ENCODE peak calls at places on chromosomes 12 and 14, in eight cellular contexts. W, J, G, C, Z, T, H and M are unnamed samples.

GRCh38 chr14:58864751-58865519 is 227.2 kb downstream of the DACT1 start:
- DNase-seq in W (no peak), J (peak), G (peak), C (no peak), Z (no peak), T (no peak), H (peak), M (peak)

GRCh38 chr12:4037747-4038312 is 164.6 kb upstream of the PARP11 start:
- DNase-seq in W (no peak), J (peak), G (no peak), C (peak), Z (no peak), T (no peak), H (peak), M (peak)

GRCh38 chr12:47586952-47587669 is 118.7 kb downstream of the RPAP3 start:
- DNase-seq in W (no peak), J (no peak), G (no peak), C (no peak), Z (no peak), T (no peak), H (no peak), M (no peak)

GRCh38 chr12:99975321-99975720 is 9.4 kb downstream of the ANKS1B start:
- DNase-seq in W (no peak), J (no peak), G (no peak), C (no peak), Z (no peak), T (no peak), H (no peak), M (no peak)

GRCh38 chr14:68658029-68658509 is 134.8 kb downstream of the ZFP36L1 start:
- DNase-seq in W (no peak), J (no peak), G (no peak), C (no peak), Z (no peak), T (no peak), H (no peak), M (no peak)

GRCh38 chr14:20803221-20803620 is 577 bp upstream of the RNASE1 start:
- DNase-seq in W (no peak), J (no peak), G (no peak), C (no peak), Z (no peak), T (no peak), H (no peak), M (no peak)

GRCh38 chr14:74888164-74889158 is 6.7 kb downstream of the DLST start:
- DNase-seq in W (no peak), J (peak), G (no peak), C (no peak), Z (no peak), T (no peak), H (peak), M (no peak)

GRCh38 chr14:55697358-55697985 is 117.5 kb downstream of the KTN1 start:
- DNase-seq in W (no peak), J (no peak), G (no peak), C (no peak), Z (no peak), T (no peak), H (no peak), M (no peak)

GRCh38 chr14:89625208-89625987 is 208.4 kb upstream of the FOXN3 start:
- DNase-seq in W (no peak), J (peak), G (no peak), C (no peak), Z (peak), T (no peak), H (peak), M (no peak)

GRCh38 chr14:61591862-61592261 is 103.5 kb upstream of the HIF1A start:
- DNase-seq in W (no peak), J (no peak), G (no peak), C (no peak), Z (no peak), T (no peak), H (no peak), M (no peak)

GRCh38 chr14:56002316-56002715 is 115.9 kb upstream of the PELI2 start:
- DNase-seq in W (no peak), J (no peak), G (peak), C (no peak), Z (no peak), T (no peak), H (peak), M (peak)

GRCh38 chr12:95337176-95337575 is 119.6 kb downstream of the VEZT start:
- DNase-seq in W (no peak), J (peak), G (peak), C (no peak), Z (no peak), T (no peak), H (no peak), M (peak)

GRCh38 chr14:67620217-67620789 is 583 bp downstream of the ARG2 start:
- DNase-seq in W (no peak), J (peak), G (no peak), C (peak), Z (no peak), T (no peak), H (peak), M (no peak)

GRCh38 chr12:53048780-53049401 is 974 bp upstream of the TNS2 start:
- DNase-seq in W (no peak), J (peak), G (peak), C (peak), Z (peak), T (no peak), H (peak), M (peak)

GRCh38 chr14:67166450-67166853 is 22.8 kb upstream of the GARIN2 start:
- DNase-seq in W (no peak), J (peak), G (peak), C (peak), Z (no peak), T (no peak), H (peak), M (peak)

GRCh38 chr12:132056959-132057358 is 87.2 kb downstream of the DDX51 start:
- DNase-seq in W (no peak), J (no peak), G (no peak), C (no peak), Z (no peak), T (no peak), H (no peak), M (no peak)

GRCh38 chr14:77097006-77097688 is 911 bp upstream of the CIPC start:
- DNase-seq in W (no peak), J (peak), G (peak), C (no peak), Z (no peak), T (no peak), H (peak), M (peak)

GRCh38 chr12:77720258-77720657 is 110.4 kb upstream of the NAV3 start:
- DNase-seq in W (no peak), J (no peak), G (no peak), C (no peak), Z (no peak), T (no peak), H (no peak), M (no peak)

GRCh38 chr14:21940887-21941855 is 267.6 kb upstream of the OR4E1 start:
- DNase-seq in W (no peak), J (no peak), G (no peak), C (no peak), Z (no peak), T (no peak), H (peak), M (no peak)

GRCh38 chr12:14836336-14837210 is 6.8 kb downstream of the ART4 start:
- DNase-seq in W (no peak), J (peak), G (peak), C (no peak), Z (no peak), T (no peak), H (peak), M (peak)

GRCh38 chr12:30989754-30990153 is 63.2 kb downstream of the TSPAN11 start:
- DNase-seq in W (no peak), J (no peak), G (no peak), C (no peak), Z (peak), T (no peak), H (no peak), M (no peak)

GRCh38 chr12:34402228-34402898 is 380.1 kb downstream of the ALG10 start:
- DNase-seq in W (no peak), J (no peak), G (no peak), C (peak), Z (peak), T (peak), H (no peak), M (no peak)

GRCh38 chr12:77724367-77724957 is 106.2 kb upstream of the NAV3 start:
- DNase-seq in W (no peak), J (peak), G (no peak), C (no peak), Z (no peak), T (no peak), H (peak), M (peak)

GRCh38 chr12:66279127-66279712 is 23.1 kb upstream of the HELB start:
- DNase-seq in W (no peak), J (peak), G (no peak), C (no peak), Z (no peak), T (no peak), H (peak), M (no peak)

GRCh38 chr14:69879175-69880047 is at the start of gene SMOC1:
- DNase-seq in W (no peak), J (peak), G (peak), C (no peak), Z (peak), T (peak), H (peak), M (peak)

GRCh38 chr14:36647827-36648753 is 13.6 kb upstream of the PAX9 start:
- DNase-seq in W (no peak), J (peak), G (no peak), C (no peak), Z (no peak), T (peak), H (peak), M (peak)

GRCh38 chr12:66941150-66941549 is 262.3 kb upstream of the GRIP1 start:
- DNase-seq in W (no peak), J (no peak), G (no peak), C (no peak), Z (no peak), T (no peak), H (no peak), M (no peak)

GRCh38 chr12:55830601-55831406 is 1.4 kb upstream of the DNAJC14 start:
- DNase-seq in W (peak), J (peak), G (peak), C (peak), Z (peak), T (peak), H (peak), M (peak)

GRCh38 chr12:47412837-47413236 is 293.0 kb downstream of the RPAP3 start:
- DNase-seq in W (no peak), J (no peak), G (no peak), C (no peak), Z (no peak), T (no peak), H (no peak), M (no peak)

GRCh38 chr14:69066396-69067171 is 86.3 kb downstream of the DCAF5 start:
- DNase-seq in W (no peak), J (no peak), G (no peak), C (no peak), Z (no peak), T (no peak), H (no peak), M (no peak)

GRCh38 chr12:51913071-51914033 is 6.0 kb downstream of the ACVRL1 start:
- DNase-seq in W (no peak), J (no peak), G (no peak), C (no peak), Z (peak), T (no peak), H (no peak), M (no peak)

GRCh38 chr14:98189077-98189476 is 1082.9 kb downstream of the BCL11B start:
- DNase-seq in W (no peak), J (no peak), G (no peak), C (no peak), Z (no peak), T (no peak), H (no peak), M (no peak)

GRCh38 chr12:66516133-66516532 is 162.7 kb downstream of the GRIP1 start:
- DNase-seq in W (no peak), J (no peak), G (no peak), C (no peak), Z (no peak), T (no peak), H (peak), M (no peak)